ENCODE peak calls at places on chromosomes 11 and 22, in eight cellular contexts. Z is left lung, W is heart right ventricle, H is transverse colon, D is aorta, X is adrenal gland, O is prostate gland, L is HCT116. T is an unnamed sample.

GRCh38 chr11:7514099-7514725 is 413 bp downstream of the PPFIBP2 start:
- DNase-seq in O (peak; percentile 49), Z (peak; percentile 83), D (no peak), W (no peak), H (peak; percentile 54), L (no peak), X (no peak), T (no peak)

GRCh38 chr11:122069946-122070345 is 46.1 kb downstream of the BLID start:
- DNase-seq in D (peak; percentile 91), X (peak; percentile 19), O (no peak), Z (no peak), H (peak; percentile 14), W (peak; percentile 33), L (no peak), T (peak; percentile 18)

GRCh38 chr22:44550666-44551491 is 52.8 kb upstream of the RTL6 start:
- DNase-seq in L (no peak), H (peak; percentile 64), D (no peak), Z (no peak), W (peak; percentile 29), O (peak; percentile 39), X (peak; percentile 45), T (no peak)

GRCh38 chr11:122933434-122933833 is 48.2 kb downstream of the BSX start:
- DNase-seq in W (no peak), X (no peak), H (no peak), L (no peak), O (no peak), D (no peak), Z (no peak), T (no peak)

GRCh38 chr11:2300936-2301630 is 635 bp downstream of the C11orf21 start:
- DNase-seq in D (no peak), Z (peak; percentile 88), H (no peak), W (no peak), L (no peak), O (no peak), X (no peak), T (peak; percentile 56)

GRCh38 chr11:17803751-17804334 is 69.3 kb downstream of the KCNC1 start:
- DNase-seq in X (no peak), L (no peak), W (no peak), Z (no peak), D (no peak), O (no peak), H (no peak), T (no peak)

GRCh38 chr22:38469306-38469781 is 1.4 kb downstream of the KDELR3 start:
- DNase-seq in O (no peak), D (no peak), X (no peak), Z (peak; percentile 30), L (no peak), H (no peak), W (no peak), T (no peak)

GRCh38 chr11:17865765-17866428 is 131.3 kb downstream of the KCNC1 start:
- DNase-seq in O (no peak), H (no peak), X (no peak), W (peak; percentile 13), L (no peak), Z (no peak), D (no peak), T (no peak)

GRCh38 chr11:28932940-28933339 is 824.8 kb downstream of the METTL15 start:
- DNase-seq in O (no peak), W (no peak), X (no peak), L (no peak), Z (no peak), H (no peak), D (no peak), T (no peak)

GRCh38 chr11:133844217-133844616 is 1.1 kb downstream of the SPATA19 start:
- DNase-seq in H (no peak), O (no peak), D (no peak), X (no peak), L (no peak), Z (no peak), W (no peak), T (no peak)

GRCh38 chr22:37164535-37164887 is 14.8 kb upstream of the IL2RB start:
- DNase-seq in O (no peak), Z (peak; percentile 21), L (no peak), D (no peak), H (no peak), W (no peak), X (no peak), T (no peak)

GRCh38 chr22:37161442-37161841 is 11.7 kb upstream of the IL2RB start:
- DNase-seq in Z (no peak), O (no peak), L (peak; percentile 23), W (no peak), X (no peak), H (no peak), D (no peak), T (no peak)

GRCh38 chr11:121717296-121717695 is 264.5 kb upstream of the SORL1-AS1 start:
- DNase-seq in W (no peak), H (no peak), O (no peak), L (no peak), X (no peak), D (no peak), Z (no peak), T (no peak)

GRCh38 chr22:37169947-37170688 is 17.9 kb downstream of the C1QTNF6 start:
- DNase-seq in L (no peak), D (peak; percentile 41), O (no peak), W (no peak), H (no peak), X (peak; percentile 13), Z (peak; percentile 50), T (no peak)

GRCh38 chr22:39364646-39365405 is 15.0 kb downstream of the SYNGR1 start:
- DNase-seq in D (no peak), L (no peak), W (no peak), H (no peak), X (no peak), O (no peak), Z (no peak), T (no peak)

GRCh38 chr11:83574516-83574915 is 288.3 kb upstream of the CCDC90B start:
- DNase-seq in L (no peak), D (no peak), O (no peak), W (no peak), H (no peak), Z (no peak), X (no peak), T (no peak)

GRCh38 chr11:57601297-57601696 is 3.8 kb downstream of the SERPING1 start:
- DNase-seq in W (no peak), Z (no peak), O (no peak), X (no peak), H (no peak), D (no peak), L (no peak), T (no peak)

GRCh38 chr22:28051787-28052356 is 132.8 kb upstream of the PITPNB start:
- DNase-seq in L (peak; percentile 29), Z (no peak), W (peak; percentile 72), D (peak; percentile 71), O (peak; percentile 44), H (peak; percentile 67), X (peak; percentile 50), T (peak; percentile 60)

GRCh38 chr11:128874406-128874805 is 7.3 kb upstream of the KCNJ1 start:
- DNase-seq in H (no peak), L (no peak), Z (no peak), O (no peak), W (no peak), X (no peak), D (no peak), T (no peak)

GRCh38 chr11:7143908-7144307 is 55.1 kb downstream of the RBMXL2 start:
- DNase-seq in W (no peak), H (no peak), L (peak; percentile 8), O (no peak), D (no peak), X (no peak), Z (no peak), T (no peak)

GRCh38 chr11:92225206-92225562 is 566 bp downstream of the FAT3 start:
- DNase-seq in O (no peak), L (no peak), Z (peak; percentile 81), X (no peak), W (no peak), D (peak; percentile 48), H (no peak), T (no peak)

GRCh38 chr11:102253018-102253775 is 64.1 kb upstream of the BIRC3 start:
- DNase-seq in L (no peak), X (no peak), O (no peak), H (peak; percentile 27), W (no peak), D (no peak), Z (no peak), T (no peak)

GRCh38 chr11:116357769-116358544 is 414.8 kb downstream of the BUD13 start:
- DNase-seq in L (peak; percentile 37), X (no peak), O (no peak), D (peak; percentile 51), Z (peak; percentile 82), W (no peak), H (peak; percentile 37), T (no peak)

DNA sequence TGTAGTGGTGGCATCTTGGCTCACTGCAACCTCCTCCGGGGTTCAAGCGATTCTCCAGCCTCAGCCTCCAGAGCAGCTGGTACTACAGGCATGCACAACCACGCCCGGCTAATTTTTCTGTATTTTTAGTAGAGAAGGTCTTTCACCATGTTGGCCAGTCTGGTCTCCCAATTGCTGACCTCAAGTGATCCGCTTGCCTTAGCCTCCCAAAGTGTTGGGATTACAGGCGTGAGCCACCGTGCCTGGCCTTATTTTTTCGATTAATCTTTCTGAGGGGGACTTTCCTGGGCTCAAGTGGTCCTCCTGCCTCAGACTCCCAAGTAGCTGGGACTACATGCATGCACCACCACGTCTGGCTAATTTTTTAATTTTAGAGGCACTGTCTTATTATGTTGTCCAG is 5.6 kb downstream of the SNU13 start:
- DNase-seq in Z (no peak), O (no peak), H (no peak), D (no peak), W (no peak), L (no peak), X (no peak), T (peak; percentile 23)
- H3K27ac ChIP-seq in Z (peak overlapping the region; percentile 84), O (peak overlapping the region; percentile 92), H (peak overlapping the region; percentile 86), D (no peak overlapping the region), W (peak overlapping the region; percentile 80), L (peak overlapping the region; percentile 66), X (peak overlapping the region; percentile 55), T (peak overlapping the region; percentile 85)

GRCh38 chr11:11592146-11592684 is 29.6 kb downstream of the GALNT18 start:
- DNase-seq in W (no peak), H (no peak), O (no peak), Z (no peak), L (no peak), D (no peak), X (no peak), T (no peak)
- H3K4me1 ChIP-seq in W (peaks cover 44% of the 10 kb centered on the region), H (no peaks in the 10 kb centered on the region), O (no peaks in the 10 kb centered on the region), Z (no peaks in the 10 kb centered on the region), L (peaks cover 4% of the 10 kb centered on the region), D (peaks cover 9% of the 10 kb centered on the region), X (no peaks in the 10 kb centered on the region), T (no peaks in the 10 kb centered on the region)

DNA sequence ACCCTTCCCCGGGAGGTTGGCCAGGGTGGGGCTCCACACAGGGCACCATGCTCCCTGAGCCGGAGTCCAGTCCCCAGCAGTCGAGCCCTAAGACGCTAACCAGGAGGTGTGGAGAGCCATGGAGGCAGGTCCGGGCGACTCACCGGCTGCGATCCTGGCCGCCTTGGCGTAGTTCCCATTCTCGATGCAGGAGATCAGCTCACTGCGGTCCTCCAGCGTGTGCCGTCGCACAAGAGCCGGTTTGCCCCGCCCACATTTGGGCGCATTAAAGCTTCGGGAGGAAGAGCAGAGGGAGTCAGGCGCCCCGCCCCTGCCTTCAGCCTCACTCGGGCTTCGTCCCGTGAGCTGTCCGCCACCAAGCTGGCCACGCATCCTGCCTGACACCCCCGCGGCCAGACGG is 50.8 kb downstream of the BRD1 start:
- DNase-seq in X (no peak), H (no peak), O (no peak), L (no peak), D (no peak), W (no peak), Z (peak; percentile 70), T (no peak)
- H3K36me3 ChIP-seq in X (peaks cover 50% of the 10 kb centered on the region), H (peaks cover 4% of the 10 kb centered on the region), O (peaks cover 4% of the 10 kb centered on the region), L (peaks cover 18% of the 10 kb centered on the region), D (no peaks in the 10 kb centered on the region), W (peaks cover 5% of the 10 kb centered on the region), Z (no peaks in the 10 kb centered on the region), T (peaks cover 7% of the 10 kb centered on the region)

GRCh38 chr11:35167451-35167954 is 28.5 kb downstream of the CD44 start:
- DNase-seq in O (no peak), D (peak; percentile 66), X (peak; percentile 35), H (no peak), Z (no peak), W (no peak), L (no peak), T (no peak)
- H3K27ac ChIP-seq in O (peak overlapping the region; percentile 25), D (peak overlapping the region; percentile 68), X (peak overlapping the region; percentile 40), H (peak overlapping the region; percentile 81), Z (peak overlapping the region; percentile 88), W (peak overlapping the region; percentile 32), L (peak overlapping the region; percentile 89), T (no peak overlapping the region)